ENCODE peak calls at places on chromosomes 2 and 18, in ten cellular contexts. F is T-cell; D is left kidney; T is NCI-H510A treated with DMSO at 0.1 percent for 48 hours; A is stimulated activated CD4-positive, alpha-beta T cell treated with anti-CD3 and anti-CD28 coated beads, Interleukin-1b, Interleukin-23, amount 100 ng/mL, for 1 hour; O is activated naive CD4-positive, alpha-beta T cell treated with anti-CD3 and anti-CD28 coated beads for 36 hours; Y is osteocyte; U is GM23338; H is GF-D8; M is endodermal cell. P is an unnamed sample.

GRCh38 chr2:122329266-122329665 is 573.8 kb downstream of the TSN start:
- DNase-seq in F (no peak), D (no peak), T (no peak), A (no peak), O (no peak), Y (no peak), U (no peak), H (no peak), M (no peak), P (no peak)

GRCh38 chr18:9333441-9334350 is 877 bp upstream of the TWSG1 start:
- DNase-seq in F (peak; percentile 10), D (peak; percentile 9), T (peak; percentile 65), A (no peak), O (no peak), Y (no peak), U (peak; percentile 79), H (peak; percentile 69), M (peak; percentile 84), P (peak; percentile 58)

GRCh38 chr18:63617049-63617995 is 26.7 kb downstream of the SERPINB4 start:
- DNase-seq in F (no peak), D (no peak), T (peak; percentile 95), A (no peak), O (no peak), Y (no peak), U (peak; percentile 22), H (no peak), M (no peak), P (no peak)

GRCh38 chr18:35282353-35282752 is 7.7 kb downstream of the ZSCAN30 start:
- DNase-seq in F (no peak), D (no peak), T (no peak), A (no peak), O (no peak), Y (no peak), U (no peak), H (no peak), M (no peak), P (no peak)

GRCh38 chr2:43478423-43479086 is 117.3 kb downstream of the THADA start:
- DNase-seq in F (no peak), D (no peak), T (no peak), A (no peak), O (no peak), Y (no peak), U (no peak), H (no peak), M (no peak), P (no peak)

GRCh38 chr2:85438291-85439110 is 20.0 kb downstream of the SH2D6 start:
- DNase-seq in F (peak; percentile 6), D (peak; percentile 88), T (peak; percentile 68), A (no peak), O (no peak), Y (no peak), U (no peak), H (no peak), M (peak; percentile 79), P (no peak)

GRCh38 chr2:30229596-30229995 is 1.7 kb upstream of the LBH start:
- DNase-seq in F (no peak), D (peak; percentile 37), T (no peak), A (no peak), O (no peak), Y (no peak), U (no peak), H (no peak), M (no peak), P (no peak)

GRCh38 chr2:233108611-233109490 is 48.7 kb downstream of the INPP5D start:
- DNase-seq in F (no peak), D (no peak), T (no peak), A (no peak), O (no peak), Y (no peak), U (no peak), H (no peak), M (no peak), P (no peak)

GRCh38 chr2:37637122-37637875 is 34.1 kb downstream of the CDC42EP3 start:
- DNase-seq in F (no peak), D (peak; percentile 22), T (no peak), A (no peak), O (no peak), Y (no peak), U (no peak), H (no peak), M (no peak), P (no peak)

GRCh38 chr2:240339411-240340360 is 95.8 kb upstream of the GPC1 start:
- DNase-seq in F (no peak), D (no peak), T (no peak), A (no peak), O (no peak), Y (no peak), U (no peak), H (no peak), M (peak; percentile 38), P (no peak)

GRCh38 chr18:43620936-43621335 is 343.6 kb upstream of the SYT4 start:
- DNase-seq in F (no peak), D (peak; percentile 68), T (peak; percentile 85), A (no peak), O (no peak), Y (no peak), U (peak; percentile 62), H (no peak), M (peak; percentile 39), P (no peak)

GRCh38 chr2:156132941-156133340 is 199.6 kb downstream of the NR4A2 start:
- DNase-seq in F (no peak), D (no peak), T (no peak), A (no peak), O (no peak), Y (no peak), U (peak; percentile 13), H (no peak), M (no peak), P (no peak)

GRCh38 chr2:6524678-6525367 is 340.9 kb downstream of the CMPK2 start:
- DNase-seq in F (no peak), D (peak; percentile 70), T (no peak), A (no peak), O (no peak), Y (no peak), U (no peak), H (no peak), M (no peak), P (no peak)

GRCh38 chr2:18178736-18179349 is 300.4 kb downstream of the KCNS3 start:
- DNase-seq in F (peak; percentile 1), D (peak; percentile 68), T (peak; percentile 75), A (no peak), O (peak; percentile 54), Y (no peak), U (peak; percentile 88), H (no peak), M (peak; percentile 74), P (no peak)

GRCh38 chr2:240257940-240258580 is 117.6 kb upstream of the OTOS start:
- DNase-seq in F (no peak), D (no peak), T (no peak), A (no peak), O (no peak), Y (no peak), U (no peak), H (no peak), M (no peak), P (no peak)

GRCh38 chr2:9990735-9991134 is 39.2 kb downstream of the GRHL1 start:
- DNase-seq in F (no peak), D (no peak), T (no peak), A (no peak), O (peak; percentile 33), Y (no peak), U (peak; percentile 30), H (no peak), M (no peak), P (no peak)

GRCh38 chr2:61660511-61661388 is 122.6 kb upstream of the XPO1 start:
- DNase-seq in F (no peak), D (no peak), T (no peak), A (no peak), O (no peak), Y (no peak), U (no peak), H (no peak), M (no peak), P (peak; percentile 65)

GRCh38 chr18:66344227-66344626 is 259.7 kb downstream of the CDH19 start:
- DNase-seq in F (no peak), D (no peak), T (peak; percentile 94), A (no peak), O (no peak), Y (no peak), U (no peak), H (no peak), M (no peak), P (no peak)

GRCh38 chr18:75048776-75049454 is 160.0 kb downstream of the PTGR3 start:
- DNase-seq in F (no peak), D (peak; percentile 39), T (no peak), A (no peak), O (no peak), Y (no peak), U (no peak), H (no peak), M (peak; percentile 38), P (no peak)

GRCh38 chr2:80489718-80490117 is 185.2 kb upstream of the LRRTM1 start:
- DNase-seq in F (no peak), D (peak; percentile 58), T (no peak), A (no peak), O (no peak), Y (no peak), U (no peak), H (no peak), M (no peak), P (no peak)

GRCh38 chr2:64853894-64854293 is 135.3 kb upstream of the SLC1A4 start:
- DNase-seq in F (no peak), D (no peak), T (no peak), A (no peak), O (no peak), Y (no peak), U (no peak), H (peak; percentile 53), M (no peak), P (no peak)

GRCh38 chr2:109396338-109397180 is 217.2 kb downstream of the SEPTIN10 start:
- DNase-seq in F (no peak), D (no peak), T (peak; percentile 68), A (no peak), O (peak; percentile 61), Y (no peak), U (peak; percentile 37), H (no peak), M (peak; percentile 73), P (no peak)

GRCh38 chr2:2158176-2158826 is 172.8 kb downstream of the MYT1L start:
- DNase-seq in F (no peak), D (no peak), T (no peak), A (no peak), O (no peak), Y (no peak), U (no peak), H (no peak), M (no peak), P (no peak)

GRCh38 chr2:239475161-239476028 is 74.6 kb upstream of the HDAC4 start:
- DNase-seq in F (no peak), D (no peak), T (no peak), A (no peak), O (no peak), Y (no peak), U (no peak), H (no peak), M (no peak), P (no peak)

GRCh38 chr2:2742745-2743144 is 411.7 kb upstream of the MYT1L start:
- DNase-seq in F (no peak), D (peak; percentile 46), T (no peak), A (no peak), O (no peak), Y (no peak), U (no peak), H (no peak), M (no peak), P (no peak)

GRCh38 chr18:62389761-62390481 is 64.8 kb downstream of the TNFRSF11A start:
- DNase-seq in F (no peak), D (no peak), T (no peak), A (no peak), O (no peak), Y (no peak), U (no peak), H (no peak), M (no peak), P (no peak)

GRCh38 chr18:6509417-6510198 is 94.9 kb upstream of the L3MBTL4 start:
- DNase-seq in F (no peak), D (peak; percentile 38), T (no peak), A (no peak), O (no peak), Y (no peak), U (peak; percentile 6), H (no peak), M (no peak), P (no peak)

GRCh38 chr2:188132385-188132784 is 159.3 kb upstream of the GULP1 start:
- DNase-seq in F (no peak), D (no peak), T (no peak), A (no peak), O (no peak), Y (no peak), U (no peak), H (no peak), M (no peak), P (peak; percentile 60)

P was measured in right atrium auricular region.